ENCODE peak calls at places on chromosomes 5 and 9, in nine cellular contexts. O is lung; X is brain microvascular endothelial cell; C is mucosa of descending colon; N is A673; A is GM23338; I is CD8-positive, alpha-beta memory T cell; L is AG04450; K is right atrium auricular region. W is an unnamed sample.

GRCh38 chr9:82805027-82805426 is 257.9 kb downstream of the RASEF start:
- DNase-seq in O (no peak), X (no peak), C (no peak), N (no peak), A (peak; percentile 44), I (no peak), L (no peak), K (no peak), W (peak; percentile 44)

GRCh38 chr5:155554500-155554899 is 540.9 kb downstream of the KIF4B start:
- DNase-seq in O (no peak), X (no peak), C (no peak), N (no peak), A (peak; percentile 24), I (no peak), L (no peak), K (no peak), W (no peak)

GRCh38 chr9:129023036-129023907 is 4.9 kb downstream of the SH3GLB2 start:
- DNase-seq in O (no peak), X (peak; percentile 43), C (no peak), N (no peak), A (no peak), I (no peak), L (peak; percentile 60), K (peak; percentile 72), W (no peak)

GRCh38 chr5:59051938-59052337 is 469.1 kb downstream of the RAB3C start:
- DNase-seq in O (no peak), X (no peak), C (no peak), N (no peak), A (no peak), I (no peak), L (no peak), K (no peak), W (no peak)

GRCh38 chr9:79362100-79363081 is 209.4 kb upstream of the TLE4 start:
- DNase-seq in O (no peak), X (peak; percentile 48), C (no peak), N (no peak), A (peak; percentile 47), I (no peak), L (no peak), K (no peak), W (no peak)

GRCh38 chr5:23655674-23656073 is 148.3 kb downstream of the PRDM9 start:
- DNase-seq in O (no peak), X (no peak), C (no peak), N (no peak), A (no peak), I (no peak), L (no peak), K (no peak), W (no peak)

GRCh38 chr5:17206021-17206420 is 11.4 kb upstream of the BASP1 start:
- DNase-seq in O (no peak), X (no peak), C (no peak), N (no peak), A (no peak), I (no peak), L (no peak), K (no peak), W (no peak)

GRCh38 chr5:43425965-43426364 is 13.8 kb upstream of the CCL28 start:
- DNase-seq in O (no peak), X (peak; percentile 63), C (no peak), N (no peak), A (no peak), I (no peak), L (peak; percentile 27), K (no peak), W (no peak)

GRCh38 chr9:98186236-98186635 is 6.2 kb downstream of the CORO2A start:
- DNase-seq in O (no peak), X (no peak), C (no peak), N (no peak), A (no peak), I (no peak), L (no peak), K (no peak), W (no peak)

GRCh38 chr5:161431963-161432362 is 114.6 kb downstream of the GABRB2 start:
- DNase-seq in O (no peak), X (no peak), C (no peak), N (no peak), A (peak; percentile 51), I (no peak), L (no peak), K (no peak), W (no peak)

GRCh38 chr5:148255456-148255855 is 13.1 kb upstream of the SPINK13 start:
- DNase-seq in O (no peak), X (no peak), C (no peak), N (no peak), A (no peak), I (no peak), L (no peak), K (no peak), W (no peak)

GRCh38 chr5:17400724-17401508 is 97.1 kb upstream of the TAF11L2 start:
- DNase-seq in O (no peak), X (no peak), C (no peak), N (no peak), A (peak; percentile 53), I (no peak), L (no peak), K (no peak), W (no peak)

GRCh38 chr5:23506329-23507236 is 826 bp upstream of the PRDM9 start:
- DNase-seq in O (no peak), X (no peak), C (no peak), N (peak; percentile 42), A (peak; percentile 86), I (no peak), L (no peak), K (no peak), W (no peak)

GRCh38 chr5:91318727-91319126 is 64.4 kb downstream of the ARRDC3 start:
- DNase-seq in O (no peak), X (no peak), C (no peak), N (no peak), A (no peak), I (no peak), L (no peak), K (no peak), W (peak; percentile 25)

GRCh38 chr5:144195443-144195842 is 24.8 kb downstream of the KCTD16 start:
- DNase-seq in O (no peak), X (no peak), C (no peak), N (no peak), A (no peak), I (no peak), L (no peak), K (no peak), W (no peak)

GRCh38 chr9:136599811-136600660 is 54.2 kb upstream of the NOTCH1 start:
- DNase-seq in O (no peak), X (no peak), C (no peak), N (no peak), A (no peak), I (no peak), L (no peak), K (no peak), W (no peak)

GRCh38 chr9:136596630-136597031 is 50.8 kb upstream of the NOTCH1 start:
- DNase-seq in O (no peak), X (no peak), C (no peak), N (no peak), A (no peak), I (no peak), L (no peak), K (no peak), W (no peak)

GRCh38 chr9:136597965-136598364 is 52.1 kb upstream of the NOTCH1 start:
- DNase-seq in O (no peak), X (no peak), C (no peak), N (no peak), A (no peak), I (no peak), L (no peak), K (no peak), W (no peak)

GRCh38 chr9:136597141-136597885 is 51.5 kb upstream of the NOTCH1 start:
- DNase-seq in O (no peak), X (no peak), C (peak; percentile 45), N (no peak), A (no peak), I (no peak), L (no peak), K (no peak), W (no peak)

GRCh38 chr9:136599074-136599531 is 53.3 kb upstream of the NOTCH1 start:
- DNase-seq in O (no peak), X (no peak), C (no peak), N (no peak), A (no peak), I (no peak), L (no peak), K (no peak), W (no peak)
- H3K4me3 ChIP-seq in O (no peak overlapping the region), X (no peak overlapping the region), C (no peak overlapping the region), N (no peak overlapping the region), A (no peak overlapping the region), I (no peak overlapping the region), L (no peak overlapping the region), K (no peak overlapping the region), W (no peak overlapping the region)

GRCh38 chr5:77850536-77851228 is 74.5 kb upstream of the TBCA start:
- DNase-seq in O (no peak), X (no peak), C (no peak), N (no peak), A (peak; percentile 62), I (no peak), L (no peak), K (no peak), W (no peak)
- H3K4me3 ChIP-seq in O (no peak overlapping the region), X (peak overlapping the region; percentile 73), C (no peak overlapping the region), N (no peak overlapping the region), A (peak overlapping the region; percentile 54), I (no peak overlapping the region), L (no peak overlapping the region), K (peak overlapping the region; percentile 63), W (no peak overlapping the region)

GRCh38 chr5:120808135-120808534 is 344.0 kb downstream of the PRR16 start:
- DNase-seq in O (no peak), X (no peak), C (no peak), N (peak; percentile 0), A (peak; percentile 41), I (no peak), L (no peak), K (no peak), W (no peak)

GRCh38 chr5:120806132-120806531 is 342.0 kb downstream of the PRR16 start:
- DNase-seq in O (no peak), X (peak; percentile 19), C (no peak), N (peak; percentile 29), A (no peak), I (no peak), L (no peak), K (no peak), W (no peak)

GRCh38 chr5:120808606-120809005 is 344.5 kb downstream of the PRR16 start:
- DNase-seq in O (no peak), X (peak; percentile 29), C (no peak), N (no peak), A (no peak), I (no peak), L (no peak), K (no peak), W (no peak)

DNA sequence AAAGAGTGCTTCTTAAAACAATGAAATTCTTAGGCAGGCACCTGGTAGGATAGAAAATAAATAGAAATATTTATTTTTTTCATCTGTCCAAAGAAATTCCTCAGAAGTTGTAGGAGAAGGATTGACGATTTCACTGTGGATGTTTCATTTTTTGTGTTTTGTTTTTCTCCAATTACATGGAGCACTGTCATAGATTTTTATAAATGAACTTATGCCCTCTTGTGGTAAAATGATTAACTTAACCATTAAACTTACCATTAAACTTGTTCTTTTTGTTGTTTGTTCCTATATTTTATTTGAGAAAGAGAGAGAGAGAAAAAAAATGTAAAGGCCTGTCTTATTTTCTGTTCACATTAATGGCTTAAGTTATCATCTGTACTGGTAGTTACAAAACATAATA is 339.2 kb downstream of the PRR16 start:
- DNase-seq in O (no peak), X (no peak), C (no peak), N (peak; percentile 13), A (peak; percentile 44), I (no peak), L (no peak), K (no peak), W (no peak)
- H3K4me3 ChIP-seq in O (no peak overlapping the region), X (no peak overlapping the region), C (no peak overlapping the region), N (no peak overlapping the region), A (no peak overlapping the region), I (no peak overlapping the region), L (no peak overlapping the region), K (no peak overlapping the region), W (no peak overlapping the region)

GRCh38 chr9:122370303-122370702 is 521 bp upstream of the PTGS1 start:
- DNase-seq in O (no peak), X (no peak), C (no peak), N (no peak), A (no peak), I (no peak), L (no peak), K (no peak), W (no peak)
- H3K4me3 ChIP-seq in O (no peak overlapping the region), X (no peak overlapping the region), C (no peak overlapping the region), N (no peak overlapping the region), A (peak overlapping the region; percentile 75), I (no peak overlapping the region), L (peak overlapping the region; percentile 72), K (peak overlapping the region; percentile 50), W (no peak overlapping the region)